ENCODE peak calls at places on chromosome X, in five cellular contexts. One of them, this sample, is unnamed.

GRCh38 chrX:111262086-111262485 is 8.2 kb downstream of the CAPN6 start:
- DNase-seq in ecto neural progenitor cell: no peak
- DNase-seq in anterior cingulate cortex: no peak
- DNase-seq in D341Med: no peak
- DNase-seq in spleen: no peak
- DNase-seq in this sample: no peak

GRCh38 chrX:42755820-42756219 is 22.1 kb downstream of the PPP1R2C start:
- DNase-seq in ecto neural progenitor cell: no peak
- DNase-seq in anterior cingulate cortex: no peak
- DNase-seq in D341Med: no peak
- DNase-seq in spleen: no peak
- DNase-seq in this sample: peak

GRCh38 chrX:129957241-129958099 is 25.0 kb upstream of the BCORL1 start:
- DNase-seq in ecto neural progenitor cell: peak
- DNase-seq in anterior cingulate cortex: no peak
- DNase-seq in D341Med: peak
- DNase-seq in spleen: peak
- DNase-seq in this sample: no peak

GRCh38 chrX:39725928-39726619 is 371.7 kb downstream of the BCOR start:
- DNase-seq in ecto neural progenitor cell: no peak
- DNase-seq in anterior cingulate cortex: no peak
- DNase-seq in D341Med: no peak
- DNase-seq in spleen: no peak
- DNase-seq in this sample: no peak

GRCh38 chrX:39827959-39828358 is 269.8 kb downstream of the BCOR start:
- DNase-seq in ecto neural progenitor cell: no peak
- DNase-seq in anterior cingulate cortex: no peak
- DNase-seq in D341Med: peak
- DNase-seq in spleen: peak
- DNase-seq in this sample: no peak

GRCh38 chrX:96770315-96770714 is 85.7 kb downstream of the DIAPH2 start:
- DNase-seq in ecto neural progenitor cell: no peak
- DNase-seq in anterior cingulate cortex: no peak
- DNase-seq in D341Med: no peak
- DNase-seq in spleen: no peak
- DNase-seq in this sample: no peak

GRCh38 chrX:31679861-31680260 is 608.0 kb upstream of the FTHL17 start:
- DNase-seq in ecto neural progenitor cell: no peak
- DNase-seq in anterior cingulate cortex: no peak
- DNase-seq in D341Med: no peak
- DNase-seq in spleen: no peak
- DNase-seq in this sample: no peak

GRCh38 chrX:102067966-102068723 is 57.3 kb upstream of the TCEAL2 start:
- DNase-seq in ecto neural progenitor cell: no peak
- DNase-seq in anterior cingulate cortex: no peak
- DNase-seq in D341Med: no peak
- DNase-seq in spleen: no peak
- DNase-seq in this sample: no peak

This sample was measured in dorsolateral prefrontal cortex.